ENCODE peak calls at places on chromosomes 3 and 15, in seven cellular contexts. E is body of pancreas, X is transverse colon, W is Peyer's patch, P is HCT116, V is esophagus squamous epithelium, Y is NB4. K is an unnamed sample.

GRCh38 chr3:70977712-70978111 is 605.8 kb downstream of the FOXP1 start:
- DNase-seq in E (no peak), X (no peak), W (no peak), P (no peak), V (no peak), Y (no peak), K (no peak)

GRCh38 chr3:14204605-14205284 is 26.1 kb downstream of the LSM3 start:
- DNase-seq in E (peak), X (peak), W (peak), P (no peak), V (no peak), Y (peak), K (peak)

GRCh38 chr3:126208618-126209256 is 28.4 kb upstream of the ALDH1L1 start:
- DNase-seq in E (peak), X (peak), W (peak), P (peak), V (no peak), Y (peak), K (peak)

GRCh38 chr15:90040618-90041017 is 39.5 kb downstream of the ZNF710 start:
- DNase-seq in E (no peak), X (no peak), W (peak), P (no peak), V (no peak), Y (no peak), K (no peak)

GRCh38 chr3:194586839-194587238 is 46.4 kb downstream of the TMEM44 start:
- DNase-seq in E (no peak), X (no peak), W (no peak), P (no peak), V (no peak), Y (no peak), K (no peak)

GRCh38 chr3:178785961-178786360 is 249.7 kb downstream of the KCNMB2 start:
- DNase-seq in E (no peak), X (no peak), W (no peak), P (no peak), V (no peak), Y (no peak), K (no peak)

GRCh38 chr15:70077436-70077835 is 20.3 kb downstream of the TLE3 start:
- DNase-seq in E (no peak), X (no peak), W (no peak), P (no peak), V (no peak), Y (no peak), K (no peak)

GRCh38 chr3:66609660-66610547 is 109.1 kb upstream of the LRIG1 start:
- DNase-seq in E (peak), X (no peak), W (no peak), P (no peak), V (no peak), Y (no peak), K (no peak)

GRCh38 chr3:195822131-195822696 is 10.5 kb upstream of the MUC4 start:
- DNase-seq in E (no peak), X (no peak), W (no peak), P (no peak), V (no peak), Y (no peak), K (no peak)

GRCh38 chr3:126487151-126487771 is 11.6 kb upstream of the ZXDC start:
- DNase-seq in E (peak), X (no peak), W (no peak), P (no peak), V (no peak), Y (peak), K (no peak)

GRCh38 chr3:149332781-149333517 is 487 bp downstream of the TM4SF18 start:
- DNase-seq in E (no peak), X (no peak), W (no peak), P (no peak), V (no peak), Y (no peak), K (no peak)

GRCh38 chr3:458614-459375 is 262.2 kb downstream of the CHL1 start:
- DNase-seq in E (no peak), X (no peak), W (no peak), P (no peak), V (no peak), Y (no peak), K (no peak)

GRCh38 chr3:128895843-128896365 is 16.5 kb downstream of the ACAD9 start:
- DNase-seq in E (no peak), X (no peak), W (no peak), P (no peak), V (no peak), Y (no peak), K (no peak)

GRCh38 chr15:57758556-57758955 is 52.0 kb downstream of the POLR2M start:
- DNase-seq in E (no peak), X (no peak), W (no peak), P (no peak), V (no peak), Y (no peak), K (no peak)

GRCh38 chr15:27752682-27753081 is 346.4 kb downstream of the OCA2 start:
- DNase-seq in E (no peak), X (no peak), W (no peak), P (no peak), V (no peak), Y (no peak), K (no peak)

GRCh38 chr15:83769411-83769960 is 115.6 kb downstream of the ADAMTSL3 start:
- DNase-seq in E (no peak), X (no peak), W (no peak), P (no peak), V (no peak), Y (no peak), K (no peak)

GRCh38 chr3:51992017-51992682 is 3.5 kb downstream of the RPL29 start:
- DNase-seq in E (no peak), X (no peak), W (no peak), P (no peak), V (no peak), Y (peak), K (no peak)

GRCh38 chr3:195735036-195735695 is 14.4 kb downstream of the MUC20 start:
- DNase-seq in E (no peak), X (no peak), W (peak), P (no peak), V (no peak), Y (no peak), K (no peak)

GRCh38 chr3:158808697-158809096 is 6.8 kb downstream of the MFSD1 start:
- DNase-seq in E (no peak), X (no peak), W (no peak), P (no peak), V (no peak), Y (peak), K (no peak)

GRCh38 chr3:43915546-43915945 is 224.8 kb downstream of the ABHD5 start:
- DNase-seq in E (no peak), X (no peak), W (no peak), P (no peak), V (no peak), Y (no peak), K (no peak)

GRCh38 chr15:39400002-39400401 is 180.9 kb upstream of the THBS1 start:
- DNase-seq in E (no peak), X (no peak), W (no peak), P (no peak), V (no peak), Y (no peak), K (no peak)

GRCh38 chr3:197460639-197461038 is 95.1 kb downstream of the BDH1 start:
- DNase-seq in E (no peak), X (no peak), W (no peak), P (no peak), V (no peak), Y (no peak), K (no peak)

GRCh38 chr3:112745567-112746248 is 101.0 kb downstream of the CD200R1L start:
- DNase-seq in E (no peak), X (no peak), W (no peak), P (no peak), V (no peak), Y (no peak), K (no peak)

GRCh38 chr3:63654246-63654645 is 1.8 kb downstream of the SNTN start:
- DNase-seq in E (no peak), X (no peak), W (no peak), P (no peak), V (no peak), Y (no peak), K (no peak)

GRCh38 chr3:40875581-40875980 is 323.7 kb upstream of the CTNNB1 start:
- DNase-seq in E (no peak), X (no peak), W (no peak), P (no peak), V (no peak), Y (no peak), K (no peak)

GRCh38 chr3:193850084-193850619 is 257.1 kb downstream of the OPA1 start:
- DNase-seq in E (no peak), X (no peak), W (no peak), P (no peak), V (no peak), Y (no peak), K (no peak)

GRCh38 chr3:127961963-127962362 is 46.9 kb downstream of the KBTBD12 start:
- DNase-seq in E (peak), X (no peak), W (no peak), P (peak), V (no peak), Y (no peak), K (no peak)

GRCh38 chr3:11327619-11328018 is 55.4 kb downstream of the ATG7 start:
- DNase-seq in E (no peak), X (no peak), W (no peak), P (no peak), V (no peak), Y (no peak), K (no peak)

GRCh38 chr15:49847937-49848823 is 227.3 kb downstream of the DTWD1 start:
- DNase-seq in E (no peak), X (no peak), W (no peak), P (no peak), V (no peak), Y (no peak), K (no peak)

GRCh38 chr3:46429671-46430070 is 22.6 kb downstream of the CCRL2 start:
- DNase-seq in E (no peak), X (peak), W (no peak), P (no peak), V (no peak), Y (no peak), K (no peak)

GRCh38 chr3:48997714-48998637 is 7.9 kb downstream of the P4HTM start:
- DNase-seq in E (no peak), X (no peak), W (peak), P (no peak), V (no peak), Y (no peak), K (no peak)

GRCh38 chr3:116444819-116445290 is 432 bp downstream of the LSAMP start:
- DNase-seq in E (no peak), X (no peak), W (no peak), P (no peak), V (no peak), Y (no peak), K (no peak)

GRCh38 chr3:116443096-116443793 is 2.0 kb downstream of the LSAMP start:
- DNase-seq in E (no peak), X (no peak), W (no peak), P (no peak), V (no peak), Y (no peak), K (no peak)

GRCh38 chr3:116445291-116445841 is at the start of gene LSAMP:
- DNase-seq in E (no peak), X (peak), W (no peak), P (no peak), V (no peak), Y (no peak), K (no peak)

GRCh38 chr3:116442331-116443021 is 2.8 kb downstream of the LSAMP start:
- DNase-seq in E (no peak), X (no peak), W (no peak), P (no peak), V (no peak), Y (no peak), K (no peak)

DNA sequence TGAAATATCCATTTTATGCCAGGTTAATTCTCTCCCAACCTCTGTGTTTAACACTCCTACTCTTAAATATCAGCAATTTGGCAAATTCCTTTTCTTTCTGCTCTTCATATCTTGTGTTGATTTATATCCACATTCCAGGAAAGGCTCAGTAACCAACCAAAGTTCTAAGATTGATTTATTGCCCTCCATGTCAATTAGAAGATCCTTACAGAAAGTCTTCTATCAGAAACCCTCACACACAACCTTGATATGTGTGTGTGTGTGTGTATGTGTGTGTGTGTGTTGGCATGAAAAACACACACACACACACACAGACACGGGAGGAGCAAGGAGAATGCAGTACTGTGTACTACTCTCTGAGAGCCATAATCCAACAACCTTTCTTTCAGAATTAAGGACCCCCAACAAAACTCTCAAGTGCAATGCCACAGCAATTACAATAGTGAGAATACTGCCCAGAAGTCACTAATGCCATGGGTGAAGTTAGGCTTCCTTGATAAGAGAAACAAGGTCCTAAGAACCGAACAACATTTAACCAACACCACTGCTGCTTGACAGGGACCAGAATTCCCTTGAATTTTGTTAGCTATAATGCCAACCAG is 1.1 kb downstream of the LSAMP start:
- DNase-seq in E (no peak), X (no peak), W (no peak), P (no peak), V (no peak), Y (no peak), K (no peak)
- H3K4me3 ChIP-seq in E (no peak), X (peak), W (peak), P (no peak), V (no peak), Y (no peak), K (no peak)

DNA sequence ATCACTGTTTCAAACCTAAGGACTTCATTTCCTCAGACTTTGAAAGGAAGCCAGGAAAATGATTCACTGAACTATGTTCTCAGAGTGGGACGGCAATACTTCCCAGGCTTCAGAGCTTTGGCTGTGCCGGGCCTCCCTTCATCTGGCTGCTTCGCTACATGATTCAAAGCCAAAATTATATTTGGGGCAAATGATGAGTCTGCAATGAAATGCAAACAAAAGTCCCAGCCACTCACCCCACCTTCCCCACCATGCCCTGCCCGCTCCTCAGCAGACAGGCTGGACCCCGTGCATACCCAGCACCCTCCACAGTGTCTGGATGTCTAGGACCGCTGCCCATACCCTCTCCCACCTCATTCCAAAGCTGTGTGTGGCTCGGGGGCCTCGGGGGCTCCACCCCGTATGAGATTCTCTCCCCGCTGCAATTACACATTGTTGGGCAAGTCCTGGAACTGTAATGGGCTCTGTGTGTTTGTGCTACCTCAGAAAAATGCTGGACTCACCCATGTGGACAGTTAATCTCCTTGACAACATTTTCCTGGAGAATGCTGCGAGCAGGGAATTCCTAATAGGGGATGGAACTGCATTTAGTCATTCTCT is 32.2 kb downstream of the ATP10A start:
- DNase-seq in E (no peak), X (peak), W (no peak), P (no peak), V (no peak), Y (no peak), K (no peak)
- TF ChIP-seq POLR2A in E (no peak), X (no peak), W (no peak), P (no peak), V (no peak), Y (no peak), K (no peak)

DNA sequence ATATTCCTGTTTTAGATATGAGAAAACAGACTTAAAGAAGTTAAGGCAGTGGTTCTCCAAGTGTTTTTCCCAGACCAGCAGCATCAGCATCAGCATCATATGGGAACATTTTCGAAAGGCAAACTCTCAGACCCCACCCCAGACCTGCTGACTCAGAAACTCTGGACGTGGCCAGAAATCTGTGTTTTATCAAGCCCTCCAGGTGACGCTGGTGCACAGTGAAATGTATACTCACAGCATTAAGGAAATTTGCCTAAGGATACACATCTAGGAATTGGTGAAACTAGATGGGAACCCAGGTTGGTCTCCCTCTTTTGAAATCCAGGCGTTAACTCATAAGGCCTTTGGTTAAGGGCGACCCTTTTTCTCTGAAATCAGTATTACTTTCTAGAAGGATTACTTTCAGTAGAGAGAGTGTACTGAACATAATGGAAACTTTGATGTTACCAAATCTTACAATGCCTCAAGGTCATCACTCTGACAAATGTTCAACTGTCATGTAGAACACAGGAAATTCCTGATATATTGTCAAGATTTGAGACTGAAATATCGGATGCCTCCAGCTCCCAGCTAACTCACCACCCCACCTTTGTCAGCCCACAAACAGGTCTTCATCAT is 910.2 kb downstream of the ROBO1 start:
- DNase-seq in E (no peak), X (no peak), W (no peak), P (no peak), V (no peak), Y (no peak), K (no peak)
- TF ChIP-seq CTCF in E (no peak), X (no peak), W (no peak), P (no peak), V (no peak), Y (no peak), K (no peak)

GRCh38 chr3:80785875-80786274 is 975.6 kb downstream of the GBE1 start:
- DNase-seq in E (no peak), X (no peak), W (no peak), P (no peak), V (no peak), Y (no peak), K (no peak)

GRCh38 chr3:80788914-80789313 is 972.5 kb downstream of the GBE1 start:
- DNase-seq in E (no peak), X (no peak), W (no peak), P (no peak), V (no peak), Y (no peak), K (no peak)

GRCh38 chr3:80785475-80785874 is 976.0 kb downstream of the GBE1 start:
- DNase-seq in E (no peak), X (no peak), W (no peak), P (no peak), V (no peak), Y (peak), K (no peak)
- H3K4me3 ChIP-seq in E (no peak), X (no peak), W (no peak), P (no peak), V (no peak), Y (no peak), K (no peak)

DNA sequence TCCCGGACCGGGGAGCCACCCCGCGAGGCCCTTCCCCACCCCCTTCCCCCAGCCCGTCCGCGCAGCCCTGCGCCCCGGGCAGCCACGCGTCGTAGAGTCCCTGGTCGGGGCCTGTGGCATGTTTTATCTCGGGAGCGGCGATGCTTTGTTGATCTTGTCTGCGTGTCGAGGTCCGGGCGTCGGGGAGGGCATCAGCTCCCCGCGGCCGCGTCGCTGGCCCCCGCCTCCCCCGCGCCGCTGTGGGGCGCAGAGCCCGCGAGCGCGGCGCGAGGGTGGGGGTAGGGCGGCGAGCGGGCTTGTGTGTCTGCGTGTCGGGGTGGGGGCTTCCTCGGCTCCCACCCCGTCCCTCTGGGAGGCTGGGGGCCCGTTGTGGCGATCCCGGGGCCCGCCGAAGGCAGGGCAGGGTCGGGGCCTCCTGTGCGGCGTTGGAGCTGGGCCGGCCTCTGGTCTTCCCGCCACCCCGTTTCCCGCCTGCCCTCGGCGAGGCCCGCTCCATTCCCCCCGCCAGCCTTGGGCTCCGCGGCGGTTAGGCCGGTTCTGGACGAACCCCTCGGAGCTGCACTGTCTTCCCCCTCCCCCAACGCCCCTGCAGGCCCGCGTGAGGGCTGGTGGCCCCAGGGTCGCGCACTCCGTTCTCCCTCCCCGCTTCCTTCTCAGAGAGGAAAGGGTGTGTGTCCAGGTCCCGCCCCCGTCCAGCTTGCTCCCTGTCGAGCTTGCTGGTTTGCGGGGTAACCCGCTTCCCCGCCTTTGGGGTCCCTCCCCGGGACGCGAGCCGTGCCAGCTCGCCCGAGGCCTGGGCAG is 695 bp downstream of the GMPS start:
- DNase-seq in E (peak), X (peak), W (peak), P (no peak), V (no peak), Y (peak), K (peak)
- TF ChIP-seq POLR2A in E (peak), X (no peak), W (no peak), P (no peak), V (no peak), Y (no peak), K (no peak)

DNA sequence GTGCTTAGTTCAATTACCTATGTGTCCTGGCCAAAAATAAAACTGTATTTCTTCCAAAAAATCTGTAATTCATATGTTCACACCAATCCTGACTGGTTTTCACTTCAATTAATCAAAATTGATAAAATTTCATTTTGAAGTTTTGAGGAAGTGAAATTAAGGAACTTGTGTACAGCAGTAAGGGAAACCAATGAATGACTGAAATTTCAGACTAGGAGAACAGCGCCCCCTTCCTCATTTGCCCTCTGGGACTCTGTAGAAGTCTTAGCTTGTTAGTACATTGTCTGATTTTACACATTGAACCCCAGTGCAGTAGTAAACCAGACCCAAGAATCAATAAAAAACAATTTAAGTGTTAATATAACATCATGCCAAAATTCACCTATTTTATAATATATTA is 495.3 kb upstream of the AGTR1 start:
- DNase-seq in E (no peak), X (no peak), W (no peak), P (no peak), V (no peak), Y (peak), K (no peak)
- TF ChIP-seq CTCF in E (no peak), X (no peak), W (no peak), P (no peak), V (no peak), Y (no peak), K (no peak)

GRCh38 chr15:79089331-79089889 is 1.2 kb downstream of the RASGRF1 start:
- DNase-seq in E (no peak), X (no peak), W (no peak), P (no peak), V (no peak), Y (no peak), K (peak)
- H3K4me3 ChIP-seq in E (no peak), X (no peak), W (no peak), P (no peak), V (no peak), Y (no peak), K (no peak)

GRCh38 chr15:58933311-58934113 is at the start of gene SLTM:
- DNase-seq in E (peak), X (peak), W (peak), P (peak), V (peak), Y (peak), K (peak)
- TF ChIP-seq POLR2A in E (peak), X (peak), W (peak), P (peak), V (no peak), Y (peak), K (no peak)

K was measured in lower leg skin.